ENCODE peak calls at places on chromosome 16, in ten cellular contexts. E is T-helper 17 cell; K is stimulated activated CD4-positive, alpha-beta T cell treated with anti-CD3 and anti-CD28 coated beads, Interleukin-15, amount 100 ng/mL, for 1 hour; I is germinal center; V is stimulated activated CD8-positive, alpha-beta memory T cell treated with anti-CD3 and anti-CD28 coated beads, Interleukin-15, amount 100 ng/mL, for 48 hours; P is LHCN-M2; O is HFFc6; L is GM20000; J is activated CD4-positive, alpha-beta T cell treated with anti-CD3 and anti-CD28 coated beads, Interleukin-2, amount 50 U/mL, for 4 hours; T is A673. B is an unnamed sample.

GRCh38 chr16:85781156-85781555 is 18.2 kb downstream of the EMC8 start:
- DNase-seq in E (no peak), K (no peak), I (no peak), V (no peak), P (no peak), O (no peak), L (no peak), J (no peak), T (no peak), B (no peak)

GRCh38 chr16:48168089-48168488 is 12.3 kb upstream of the ABCC12 start:
- DNase-seq in E (no peak), K (no peak), I (no peak), V (no peak), P (no peak), O (no peak), L (no peak), J (no peak), T (no peak), B (no peak)

GRCh38 chr16:66881964-66882508 is 1.7 kb downstream of the PDP2 start:
- DNase-seq in E (no peak), K (no peak), I (no peak), V (no peak), P (no peak), O (no peak), L (no peak), J (no peak), T (no peak), B (no peak)

GRCh38 chr16:8950580-8951077 is 13.1 kb downstream of the USP7 start:
- DNase-seq in E (no peak), K (no peak), I (no peak), V (no peak), P (no peak), O (no peak), L (no peak), J (no peak), T (no peak), B (no peak)

GRCh38 chr16:30183236-30183960 is at the start of gene CORO1A:
- DNase-seq in E (peak), K (peak), I (peak), V (peak), P (peak), O (peak), L (peak), J (peak), T (peak), B (peak)

GRCh38 chr16:2086812-2087425 is 39.1 kb downstream of the TSC2 start:
- DNase-seq in E (no peak), K (no peak), I (peak), V (no peak), P (no peak), O (no peak), L (no peak), J (no peak), T (no peak), B (no peak)

GRCh38 chr16:80019395-80019794 is 418.9 kb upstream of the MAF start:
- DNase-seq in E (no peak), K (no peak), I (no peak), V (no peak), P (no peak), O (no peak), L (no peak), J (no peak), T (no peak), B (no peak)

GRCh38 chr16:80029706-80030481 is 429.4 kb upstream of the MAF start:
- DNase-seq in E (no peak), K (no peak), I (no peak), V (no peak), P (no peak), O (no peak), L (no peak), J (no peak), T (no peak), B (no peak)

GRCh38 chr16:56742030-56742984 is 12.4 kb downstream of the NUP93 start:
- DNase-seq in E (no peak), K (no peak), I (no peak), V (no peak), P (peak), O (peak), L (no peak), J (no peak), T (peak), B (peak)

GRCh38 chr16:11685844-11686618 is 17.8 kb downstream of the SNN start:
- DNase-seq in E (no peak), K (no peak), I (no peak), V (no peak), P (no peak), O (peak), L (no peak), J (no peak), T (no peak), B (no peak)

GRCh38 chr16:54233626-54234025 is 53.0 kb downstream of the IRX3 start:
- DNase-seq in E (no peak), K (no peak), I (no peak), V (no peak), P (no peak), O (no peak), L (no peak), J (no peak), T (no peak), B (no peak)

GRCh38 chr16:83068686-83069085 is 441.9 kb downstream of the CDH13 start:
- DNase-seq in E (no peak), K (no peak), I (no peak), V (no peak), P (peak), O (no peak), L (no peak), J (no peak), T (peak), B (peak)

GRCh38 chr16:57258910-57259475 is 13.9 kb downstream of the ARL2BP start:
- DNase-seq in E (no peak), K (no peak), I (no peak), V (no peak), P (no peak), O (no peak), L (no peak), J (no peak), T (no peak), B (no peak)

GRCh38 chr16:86906608-86907007 is 328.3 kb downstream of the FOXL1 start:
- DNase-seq in E (no peak), K (no peak), I (no peak), V (no peak), P (no peak), O (no peak), L (no peak), J (no peak), T (no peak), B (no peak)

GRCh38 chr16:70686376-70687171 is 721 bp upstream of the MTSS2 start:
- DNase-seq in E (no peak), K (no peak), I (no peak), V (no peak), P (peak), O (no peak), L (no peak), J (no peak), T (no peak), B (no peak)

GRCh38 chr16:87068316-87068715 is 248.9 kb downstream of the C16orf95 start:
- DNase-seq in E (no peak), K (no peak), I (no peak), V (no peak), P (no peak), O (no peak), L (no peak), J (no peak), T (no peak), B (no peak)

GRCh38 chr16:27286446-27286845 is 17.9 kb upstream of the NSMCE1 start:
- DNase-seq in E (no peak), K (no peak), I (no peak), V (no peak), P (peak), O (peak), L (no peak), J (no peak), T (no peak), B (peak)

GRCh38 chr16:57946181-57946801 is 24.6 kb downstream of the CNGB1 start:
- DNase-seq in E (no peak), K (no peak), I (no peak), V (no peak), P (no peak), O (no peak), L (no peak), J (no peak), T (no peak), B (no peak)

GRCh38 chr16:74455619-74456289 is 34.5 kb upstream of the CLEC18B start:
- DNase-seq in E (no peak), K (no peak), I (no peak), V (no peak), P (peak), O (no peak), L (no peak), J (no peak), T (no peak), B (no peak)

GRCh38 chr16:8130197-8130596 is 460.1 kb downstream of the TMEM114 start:
- DNase-seq in E (no peak), K (no peak), I (no peak), V (no peak), P (no peak), O (no peak), L (no peak), J (no peak), T (no peak), B (no peak)

GRCh38 chr16:3458278-3458851 is 14.9 kb downstream of the NAA60 start:
- DNase-seq in E (no peak), K (no peak), I (no peak), V (no peak), P (no peak), O (peak), L (no peak), J (no peak), T (no peak), B (no peak)

GRCh38 chr16:4032768-4033167 is 83.5 kb downstream of the ADCY9 start:
- DNase-seq in E (no peak), K (no peak), I (peak), V (no peak), P (no peak), O (no peak), L (no peak), J (no peak), T (no peak), B (peak)

GRCh38 chr16:1429026-1429425 is 1.9 kb upstream of the PERCC1 start:
- DNase-seq in E (no peak), K (no peak), I (no peak), V (no peak), P (no peak), O (no peak), L (no peak), J (no peak), T (no peak), B (no peak)

GRCh38 chr16:9372934-9373890 is 281.8 kb downstream of the HAPSTR1 start:
- DNase-seq in E (no peak), K (no peak), I (no peak), V (no peak), P (no peak), O (no peak), L (no peak), J (no peak), T (no peak), B (no peak)

GRCh38 chr16:68362314-68362913 is 51.6 kb downstream of the PRMT7 start:
- DNase-seq in E (no peak), K (no peak), I (no peak), V (no peak), P (no peak), O (no peak), L (no peak), J (no peak), T (peak), B (no peak)

GRCh38 chr16:30785126-30786106 is 1.6 kb downstream of the ZNF629 start:
- DNase-seq in E (no peak), K (no peak), I (no peak), V (no peak), P (no peak), O (no peak), L (no peak), J (no peak), T (no peak), B (no peak)

GRCh38 chr16:16096161-16096857 is 127.0 kb downstream of the ABCC6 start:
- DNase-seq in E (no peak), K (no peak), I (peak), V (no peak), P (no peak), O (peak), L (no peak), J (no peak), T (no peak), B (peak)

GRCh38 chr16:62738631-62739030 is 702.4 kb upstream of the CDH8 start:
- DNase-seq in E (no peak), K (no peak), I (no peak), V (no peak), P (no peak), O (no peak), L (no peak), J (no peak), T (no peak), B (no peak)

B was measured in stromal cell of bone marrow.